ENCODE peak calls at places on chromosomes 7 and 10, in seven cellular contexts. One of them, this sample, is unnamed.

GRCh38 chr7:71459137-71459536 is 327.2 kb downstream of the GALNT17 start:
- DNase-seq in PC-9: no peak
- DNase-seq in OCI-LY7: no peak
- DNase-seq in fibroblast of lung: no peak
- DNase-seq in neuronal stem cell: no peak
- DNase-seq in hepatocyte: no peak
- DNase-seq in PC-3: no peak
- DNase-seq in this sample: no peak

GRCh38 chr10:122307669-122308486 is 36.8 kb downstream of the BTBD16 start:
- DNase-seq in hepatocyte: peak
- DNase-seq in PC-9: peak
- DNase-seq in OCI-LY7: peak
- DNase-seq in PC-3: peak
- DNase-seq in neuronal stem cell: no peak
- DNase-seq in fibroblast of lung: peak
- DNase-seq in this sample: peak

GRCh38 chr10:29067161-29067560 is 221.7 kb upstream of the LYZL1 start:
- DNase-seq in fibroblast of lung: no peak
- DNase-seq in hepatocyte: no peak
- DNase-seq in PC-9: no peak
- DNase-seq in OCI-LY7: no peak
- DNase-seq in PC-3: no peak
- DNase-seq in neuronal stem cell: no peak
- DNase-seq in this sample: no peak

GRCh38 chr10:129761981-129762956 is 201.8 kb downstream of the EBF3 start:
- DNase-seq in neuronal stem cell: no peak
- DNase-seq in PC-3: no peak
- DNase-seq in PC-9: no peak
- DNase-seq in fibroblast of lung: no peak
- DNase-seq in OCI-LY7: no peak
- DNase-seq in hepatocyte: no peak
- DNase-seq in this sample: peak

GRCh38 chr7:5354460-5355279 is 69.0 kb downstream of the TNRC18 start:
- DNase-seq in PC-3: peak
- DNase-seq in hepatocyte: peak
- DNase-seq in PC-9: no peak
- DNase-seq in fibroblast of lung: no peak
- DNase-seq in OCI-LY7: peak
- DNase-seq in neuronal stem cell: no peak
- DNase-seq in this sample: peak

GRCh38 chr7:91424372-91424771 is 160.1 kb downstream of the FZD1 start:
- DNase-seq in PC-3: no peak
- DNase-seq in neuronal stem cell: no peak
- DNase-seq in OCI-LY7: no peak
- DNase-seq in fibroblast of lung: no peak
- DNase-seq in hepatocyte: no peak
- DNase-seq in PC-9: no peak
- DNase-seq in this sample: no peak

GRCh38 chr7:41010967-41011366 is 691.9 kb downstream of the INHBA start:
- DNase-seq in PC-3: no peak
- DNase-seq in fibroblast of lung: no peak
- DNase-seq in neuronal stem cell: no peak
- DNase-seq in OCI-LY7: peak
- DNase-seq in PC-9: no peak
- DNase-seq in hepatocyte: no peak
- DNase-seq in this sample: peak

GRCh38 chr7:130921391-130922180 is 187.6 kb upstream of the KLF14 start:
- DNase-seq in PC-9: no peak
- DNase-seq in PC-3: no peak
- DNase-seq in neuronal stem cell: peak
- DNase-seq in fibroblast of lung: peak
- DNase-seq in hepatocyte: no peak
- DNase-seq in OCI-LY7: no peak
- DNase-seq in this sample: no peak

GRCh38 chr7:129066290-129067131 is 11.6 kb upstream of the TNPO3 start:
- DNase-seq in OCI-LY7: no peak
- DNase-seq in PC-9: peak
- DNase-seq in fibroblast of lung: peak
- DNase-seq in hepatocyte: peak
- DNase-seq in neuronal stem cell: no peak
- DNase-seq in PC-3: peak
- DNase-seq in this sample: peak

GRCh38 chr7:38034062-38034907 is 113.8 kb downstream of the EPDR1 start:
- DNase-seq in PC-9: no peak
- DNase-seq in hepatocyte: no peak
- DNase-seq in PC-3: no peak
- DNase-seq in fibroblast of lung: no peak
- DNase-seq in neuronal stem cell: no peak
- DNase-seq in OCI-LY7: no peak
- DNase-seq in this sample: no peak

GRCh38 chr10:14478639-14479038 is 147.9 kb upstream of the FRMD4A start:
- DNase-seq in PC-3: peak
- DNase-seq in OCI-LY7: peak
- DNase-seq in fibroblast of lung: peak
- DNase-seq in PC-9: peak
- DNase-seq in neuronal stem cell: peak
- DNase-seq in hepatocyte: peak
- DNase-seq in this sample: peak

GRCh38 chr7:40470111-40470736 is 335.4 kb downstream of the SUGCT start:
- DNase-seq in PC-3: no peak
- DNase-seq in OCI-LY7: no peak
- DNase-seq in neuronal stem cell: no peak
- DNase-seq in hepatocyte: peak
- DNase-seq in fibroblast of lung: peak
- DNase-seq in PC-9: no peak
- DNase-seq in this sample: no peak

GRCh38 chr7:37945336-37945735 is 24.9 kb downstream of the EPDR1 start:
- DNase-seq in PC-9: no peak
- DNase-seq in OCI-LY7: no peak
- DNase-seq in fibroblast of lung: peak
- DNase-seq in neuronal stem cell: no peak
- DNase-seq in hepatocyte: no peak
- DNase-seq in PC-3: no peak
- DNase-seq in this sample: peak

GRCh38 chr7:28126047-28127041 is 54.3 kb downstream of the JAZF1 start:
- DNase-seq in fibroblast of lung: no peak
- DNase-seq in PC-9: no peak
- DNase-seq in hepatocyte: no peak
- DNase-seq in PC-3: no peak
- DNase-seq in neuronal stem cell: no peak
- DNase-seq in OCI-LY7: no peak
- DNase-seq in this sample: no peak

GRCh38 chr10:76111404-76111803 is 680.0 kb downstream of the LRMDA start:
- DNase-seq in hepatocyte: no peak
- DNase-seq in PC-3: no peak
- DNase-seq in OCI-LY7: no peak
- DNase-seq in neuronal stem cell: no peak
- DNase-seq in fibroblast of lung: no peak
- DNase-seq in PC-9: no peak
- DNase-seq in this sample: no peak

GRCh38 chr7:44145969-44146897 is 5.1 kb upstream of the MYL7 start:
- DNase-seq in PC-3: no peak
- DNase-seq in PC-9: no peak
- DNase-seq in neuronal stem cell: peak
- DNase-seq in fibroblast of lung: peak
- DNase-seq in OCI-LY7: peak
- DNase-seq in hepatocyte: peak
- DNase-seq in this sample: peak
- H2AFZ ChIP-seq in PC-3: no peak
- H2AFZ ChIP-seq in PC-9: no peak
- H2AFZ ChIP-seq in neuronal stem cell: peak
- H2AFZ ChIP-seq in fibroblast of lung: peak
- H2AFZ ChIP-seq in OCI-LY7: no peak
- H2AFZ ChIP-seq in hepatocyte: peak
- H2AFZ ChIP-seq in this sample: peak

DNA sequence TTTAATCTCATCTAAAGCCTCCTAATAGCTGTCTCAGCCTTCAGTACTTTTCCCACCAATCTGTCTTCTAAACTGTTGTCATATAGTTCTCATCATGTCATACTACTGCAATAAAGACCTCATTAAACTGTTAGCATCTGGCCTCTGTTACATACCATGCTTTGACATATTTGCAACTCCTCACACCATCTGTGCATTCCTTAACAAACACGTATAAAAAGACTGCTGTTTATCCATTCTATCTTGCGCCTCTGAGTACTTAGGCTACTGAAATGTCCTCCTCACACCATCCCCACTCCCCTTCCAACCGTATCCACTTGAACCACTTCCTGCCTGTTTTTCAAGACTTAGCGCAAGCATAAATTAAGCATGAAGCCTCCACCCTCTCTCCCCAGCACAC is 41.6 kb downstream of the SLC16A9 start:
- DNase-seq in PC-3: no peak
- DNase-seq in PC-9: no peak
- DNase-seq in hepatocyte: no peak
- DNase-seq in fibroblast of lung: no peak
- DNase-seq in OCI-LY7: no peak
- DNase-seq in neuronal stem cell: no peak
- DNase-seq in this sample: no peak
- H2AFZ ChIP-seq in PC-3: no peak
- H2AFZ ChIP-seq in PC-9: no peak
- H2AFZ ChIP-seq in hepatocyte: no peak
- H2AFZ ChIP-seq in fibroblast of lung: no peak
- H2AFZ ChIP-seq in OCI-LY7: no peak
- H2AFZ ChIP-seq in neuronal stem cell: no peak
- H2AFZ ChIP-seq in this sample: no peak

GRCh38 chr7:20438248-20438647 is 107.5 kb downstream of the ITGB8 start:
- DNase-seq in fibroblast of lung: no peak
- DNase-seq in neuronal stem cell: no peak
- DNase-seq in PC-9: no peak
- DNase-seq in OCI-LY7: no peak
- DNase-seq in hepatocyte: no peak
- DNase-seq in PC-3: no peak
- DNase-seq in this sample: no peak
- H2AFZ ChIP-seq in fibroblast of lung: no peak
- H2AFZ ChIP-seq in neuronal stem cell: no peak
- H2AFZ ChIP-seq in PC-9: no peak
- H2AFZ ChIP-seq in OCI-LY7: no peak
- H2AFZ ChIP-seq in hepatocyte: no peak
- H2AFZ ChIP-seq in PC-3: no peak
- H2AFZ ChIP-seq in this sample: no peak

DNA sequence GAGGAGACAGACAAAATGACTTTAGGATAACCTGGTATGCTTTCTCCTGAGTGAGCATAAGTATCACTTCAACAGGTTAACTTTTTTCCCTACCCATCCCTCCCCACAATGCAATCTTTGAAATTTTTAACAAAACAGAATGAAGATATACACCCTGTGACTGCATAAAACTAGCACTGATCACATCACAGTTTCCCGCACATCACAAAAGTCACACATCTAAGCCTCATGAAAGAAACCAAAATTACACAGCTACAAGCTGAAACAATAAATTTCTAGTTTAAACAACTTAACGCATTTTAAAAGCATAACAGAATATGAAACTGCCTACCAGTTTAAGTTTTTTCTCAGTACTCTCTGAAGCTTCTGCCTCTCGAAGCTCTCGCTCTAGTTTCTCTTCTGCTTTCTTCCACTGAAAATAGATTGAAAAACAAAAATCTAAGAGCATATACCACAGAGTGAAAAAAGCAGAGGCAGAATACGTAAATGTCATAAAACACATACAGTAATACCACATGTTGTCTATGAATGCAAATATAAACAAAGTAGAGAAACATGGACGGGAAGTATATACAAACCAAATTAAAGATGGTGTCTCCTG is 18.1 kb downstream of the NOC3L start:
- DNase-seq in hepatocyte: no peak
- DNase-seq in PC-9: no peak
- DNase-seq in PC-3: no peak
- DNase-seq in neuronal stem cell: no peak
- DNase-seq in OCI-LY7: peak
- DNase-seq in fibroblast of lung: no peak
- DNase-seq in this sample: no peak
- H2AFZ ChIP-seq in hepatocyte: no peak
- H2AFZ ChIP-seq in PC-9: no peak
- H2AFZ ChIP-seq in PC-3: no peak
- H2AFZ ChIP-seq in neuronal stem cell: no peak
- H2AFZ ChIP-seq in OCI-LY7: no peak
- H2AFZ ChIP-seq in fibroblast of lung: no peak
- H2AFZ ChIP-seq in this sample: no peak

DNA sequence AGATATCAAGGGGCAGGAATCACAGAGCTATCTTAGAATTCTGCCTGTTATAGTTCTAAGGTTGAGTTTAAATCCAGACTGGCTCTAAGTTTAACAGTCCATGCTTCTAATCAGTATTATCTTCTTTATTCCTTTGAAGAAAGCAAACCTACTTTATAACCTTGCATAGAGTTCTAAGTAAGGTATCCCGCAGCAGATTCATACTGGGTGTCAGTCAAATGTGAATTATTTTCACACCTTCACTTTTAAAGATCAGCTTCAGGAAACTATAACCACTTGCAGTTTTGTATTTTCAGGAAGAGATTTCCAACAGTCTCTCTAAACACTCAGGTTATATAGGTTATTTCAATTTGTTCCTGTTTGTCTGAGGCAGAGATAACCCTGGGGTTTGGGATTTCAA is 21.2 kb downstream of the STAMBPL1 start:
- DNase-seq in hepatocyte: no peak
- DNase-seq in OCI-LY7: no peak
- DNase-seq in neuronal stem cell: no peak
- DNase-seq in PC-9: no peak
- DNase-seq in fibroblast of lung: no peak
- DNase-seq in PC-3: no peak
- DNase-seq in this sample: no peak
- H2AFZ ChIP-seq in hepatocyte: no peak
- H2AFZ ChIP-seq in OCI-LY7: no peak
- H2AFZ ChIP-seq in neuronal stem cell: no peak
- H2AFZ ChIP-seq in PC-9: no peak
- H2AFZ ChIP-seq in fibroblast of lung: no peak
- H2AFZ ChIP-seq in PC-3: no peak
- H2AFZ ChIP-seq in this sample: no peak

GRCh38 chr7:144454-144826 is 47.9 kb upstream of the FAM20C start:
- DNase-seq in hepatocyte: no peak
- DNase-seq in PC-9: no peak
- DNase-seq in OCI-LY7: no peak
- DNase-seq in fibroblast of lung: no peak
- DNase-seq in PC-3: no peak
- DNase-seq in neuronal stem cell: no peak
- DNase-seq in this sample: peak
- H2AFZ ChIP-seq in hepatocyte: no peak
- H2AFZ ChIP-seq in PC-9: no peak
- H2AFZ ChIP-seq in OCI-LY7: no peak
- H2AFZ ChIP-seq in fibroblast of lung: no peak
- H2AFZ ChIP-seq in PC-3: no peak
- H2AFZ ChIP-seq in neuronal stem cell: no peak
- H2AFZ ChIP-seq in this sample: no peak

GRCh38 chr7:84422790-84423189 is 228.2 kb upstream of the SEMA3A start:
- DNase-seq in hepatocyte: no peak
- DNase-seq in fibroblast of lung: peak
- DNase-seq in OCI-LY7: no peak
- DNase-seq in PC-3: peak
- DNase-seq in PC-9: no peak
- DNase-seq in neuronal stem cell: no peak
- DNase-seq in this sample: no peak
- H2AFZ ChIP-seq in hepatocyte: no peak
- H2AFZ ChIP-seq in fibroblast of lung: peak
- H2AFZ ChIP-seq in OCI-LY7: no peak
- H2AFZ ChIP-seq in PC-3: no peak
- H2AFZ ChIP-seq in PC-9: no peak
- H2AFZ ChIP-seq in neuronal stem cell: no peak
- H2AFZ ChIP-seq in this sample: no peak